ENCODE peak calls at places on chromosomes 12 and 14, in nine cellular contexts. One of them, this sample, is unnamed.

GRCh38 chr14:72495668-72496067 is 398.2 kb downstream of the DPF3 start:
- DNase-seq in SK-N-SH: no peak
- DNase-seq in CD8-positive, alpha-beta memory T cell: no peak
- DNase-seq in CD4-positive, CD25-positive, alpha-beta regulatory T cell: no peak
- DNase-seq in psoas muscle: no peak
- DNase-seq in effector memory CD4-positive, alpha-beta T cell: no peak
- DNase-seq in ovary: no peak
- DNase-seq in aorta: no peak
- DNase-seq in tibial artery: peak; percentile 59
- DNase-seq in this sample: no peak

GRCh38 chr12:75750950-75751349 is 239.5 kb upstream of the KRR1 start:
- DNase-seq in SK-N-SH: no peak
- DNase-seq in CD8-positive, alpha-beta memory T cell: no peak
- DNase-seq in CD4-positive, CD25-positive, alpha-beta regulatory T cell: no peak
- DNase-seq in psoas muscle: no peak
- DNase-seq in effector memory CD4-positive, alpha-beta T cell: no peak
- DNase-seq in ovary: no peak
- DNase-seq in aorta: no peak
- DNase-seq in tibial artery: no peak
- DNase-seq in this sample: no peak

GRCh38 chr12:92468358-92469020 is 234.3 kb upstream of the PLEKHG7 start:
- DNase-seq in SK-N-SH: no peak
- DNase-seq in CD8-positive, alpha-beta memory T cell: no peak
- DNase-seq in CD4-positive, CD25-positive, alpha-beta regulatory T cell: no peak
- DNase-seq in psoas muscle: no peak
- DNase-seq in effector memory CD4-positive, alpha-beta T cell: no peak
- DNase-seq in ovary: no peak
- DNase-seq in aorta: no peak
- DNase-seq in tibial artery: no peak
- DNase-seq in this sample: no peak

GRCh38 chr12:66648336-66648735 is 30.5 kb downstream of the GRIP1 start:
- DNase-seq in SK-N-SH: no peak
- DNase-seq in CD8-positive, alpha-beta memory T cell: no peak
- DNase-seq in CD4-positive, CD25-positive, alpha-beta regulatory T cell: no peak
- DNase-seq in psoas muscle: no peak
- DNase-seq in effector memory CD4-positive, alpha-beta T cell: no peak
- DNase-seq in ovary: no peak
- DNase-seq in aorta: no peak
- DNase-seq in tibial artery: no peak
- DNase-seq in this sample: no peak

GRCh38 chr12:89995870-89996269 is 287.2 kb upstream of the ATP2B1 start:
- DNase-seq in SK-N-SH: no peak
- DNase-seq in CD8-positive, alpha-beta memory T cell: no peak
- DNase-seq in CD4-positive, CD25-positive, alpha-beta regulatory T cell: no peak
- DNase-seq in psoas muscle: no peak
- DNase-seq in effector memory CD4-positive, alpha-beta T cell: no peak
- DNase-seq in ovary: no peak
- DNase-seq in aorta: no peak
- DNase-seq in tibial artery: no peak
- DNase-seq in this sample: no peak

GRCh38 chr14:104288272-104288671 is 149.9 kb downstream of the KIF26A start:
- DNase-seq in SK-N-SH: peak; percentile 2
- DNase-seq in CD8-positive, alpha-beta memory T cell: no peak
- DNase-seq in CD4-positive, CD25-positive, alpha-beta regulatory T cell: no peak
- DNase-seq in psoas muscle: peak; percentile 22
- DNase-seq in effector memory CD4-positive, alpha-beta T cell: no peak
- DNase-seq in ovary: peak; percentile 10
- DNase-seq in aorta: peak; percentile 42
- DNase-seq in tibial artery: peak; percentile 13
- DNase-seq in this sample: peak; percentile 6

GRCh38 chr12:93403988-93404803 is 26.5 kb downstream of the NUDT4 start:
- DNase-seq in SK-N-SH: no peak
- DNase-seq in CD8-positive, alpha-beta memory T cell: no peak
- DNase-seq in CD4-positive, CD25-positive, alpha-beta regulatory T cell: no peak
- DNase-seq in psoas muscle: no peak
- DNase-seq in effector memory CD4-positive, alpha-beta T cell: no peak
- DNase-seq in ovary: no peak
- DNase-seq in aorta: no peak
- DNase-seq in tibial artery: no peak
- DNase-seq in this sample: no peak

GRCh38 chr14:66944872-66945271 is 244.4 kb upstream of the GARIN2 start:
- DNase-seq in SK-N-SH: no peak
- DNase-seq in CD8-positive, alpha-beta memory T cell: no peak
- DNase-seq in CD4-positive, CD25-positive, alpha-beta regulatory T cell: peak; percentile 14
- DNase-seq in psoas muscle: no peak
- DNase-seq in effector memory CD4-positive, alpha-beta T cell: no peak
- DNase-seq in ovary: no peak
- DNase-seq in aorta: no peak
- DNase-seq in tibial artery: no peak
- DNase-seq in this sample: no peak

GRCh38 chr12:52015393-52016081 is 8.8 kb downstream of the TAMALIN start:
- DNase-seq in SK-N-SH: no peak
- DNase-seq in CD8-positive, alpha-beta memory T cell: no peak
- DNase-seq in CD4-positive, CD25-positive, alpha-beta regulatory T cell: no peak
- DNase-seq in psoas muscle: peak; percentile 48
- DNase-seq in effector memory CD4-positive, alpha-beta T cell: no peak
- DNase-seq in ovary: no peak
- DNase-seq in aorta: no peak
- DNase-seq in tibial artery: no peak
- DNase-seq in this sample: no peak

GRCh38 chr14:64729386-64730060 is 25.3 kb downstream of the PLEKHG3 start:
- DNase-seq in SK-N-SH: no peak
- DNase-seq in CD8-positive, alpha-beta memory T cell: no peak
- DNase-seq in CD4-positive, CD25-positive, alpha-beta regulatory T cell: no peak
- DNase-seq in psoas muscle: peak; percentile 75
- DNase-seq in effector memory CD4-positive, alpha-beta T cell: no peak
- DNase-seq in ovary: no peak
- DNase-seq in aorta: peak; percentile 63
- DNase-seq in tibial artery: peak; percentile 58
- DNase-seq in this sample: peak; percentile 16

GRCh38 chr12:52086366-52086765 is 6.9 kb downstream of the SMIM41 start:
- DNase-seq in SK-N-SH: peak; percentile 7
- DNase-seq in CD8-positive, alpha-beta memory T cell: no peak
- DNase-seq in CD4-positive, CD25-positive, alpha-beta regulatory T cell: no peak
- DNase-seq in psoas muscle: no peak
- DNase-seq in effector memory CD4-positive, alpha-beta T cell: no peak
- DNase-seq in ovary: no peak
- DNase-seq in aorta: peak; percentile 59
- DNase-seq in tibial artery: no peak
- DNase-seq in this sample: no peak

GRCh38 chr12:7079826-7080125 is 12.5 kb downstream of the C1R start:
- DNase-seq in SK-N-SH: no peak
- DNase-seq in CD8-positive, alpha-beta memory T cell: no peak
- DNase-seq in CD4-positive, CD25-positive, alpha-beta regulatory T cell: no peak
- DNase-seq in psoas muscle: no peak
- DNase-seq in effector memory CD4-positive, alpha-beta T cell: no peak
- DNase-seq in ovary: no peak
- DNase-seq in aorta: no peak
- DNase-seq in tibial artery: no peak
- DNase-seq in this sample: no peak

GRCh38 chr14:22791302-22791701 is 23.9 kb downstream of the SLC7A7 start:
- DNase-seq in SK-N-SH: no peak
- DNase-seq in CD8-positive, alpha-beta memory T cell: no peak
- DNase-seq in CD4-positive, CD25-positive, alpha-beta regulatory T cell: no peak
- DNase-seq in psoas muscle: no peak
- DNase-seq in effector memory CD4-positive, alpha-beta T cell: no peak
- DNase-seq in ovary: no peak
- DNase-seq in aorta: no peak
- DNase-seq in tibial artery: no peak
- DNase-seq in this sample: no peak

GRCh38 chr12:116635487-116635886 is 76.3 kb downstream of the MAP1LC3B2 start:
- DNase-seq in SK-N-SH: no peak
- DNase-seq in CD8-positive, alpha-beta memory T cell: no peak
- DNase-seq in CD4-positive, CD25-positive, alpha-beta regulatory T cell: no peak
- DNase-seq in psoas muscle: no peak
- DNase-seq in effector memory CD4-positive, alpha-beta T cell: no peak
- DNase-seq in ovary: no peak
- DNase-seq in aorta: no peak
- DNase-seq in tibial artery: no peak
- DNase-seq in this sample: no peak

GRCh38 chr12:74365178-74365964 is 172.3 kb upstream of the ATXN7L3B start:
- DNase-seq in SK-N-SH: peak; percentile 26
- DNase-seq in CD8-positive, alpha-beta memory T cell: no peak
- DNase-seq in CD4-positive, CD25-positive, alpha-beta regulatory T cell: no peak
- DNase-seq in psoas muscle: no peak
- DNase-seq in effector memory CD4-positive, alpha-beta T cell: no peak
- DNase-seq in ovary: peak; percentile 22
- DNase-seq in aorta: no peak
- DNase-seq in tibial artery: no peak
- DNase-seq in this sample: no peak

GRCh38 chr12:12562016-12562483 is 613 bp downstream of the DUSP16 start:
- DNase-seq in SK-N-SH: no peak
- DNase-seq in CD8-positive, alpha-beta memory T cell: peak; percentile 30
- DNase-seq in CD4-positive, CD25-positive, alpha-beta regulatory T cell: no peak
- DNase-seq in psoas muscle: peak; percentile 60
- DNase-seq in effector memory CD4-positive, alpha-beta T cell: no peak
- DNase-seq in ovary: peak; percentile 70
- DNase-seq in aorta: peak; percentile 77
- DNase-seq in tibial artery: no peak
- DNase-seq in this sample: peak; percentile 63

GRCh38 chr14:52987514-52987913 is 36.7 kb upstream of the FERMT2 start:
- DNase-seq in SK-N-SH: peak; percentile 27
- DNase-seq in CD8-positive, alpha-beta memory T cell: no peak
- DNase-seq in CD4-positive, CD25-positive, alpha-beta regulatory T cell: no peak
- DNase-seq in psoas muscle: no peak
- DNase-seq in effector memory CD4-positive, alpha-beta T cell: no peak
- DNase-seq in ovary: no peak
- DNase-seq in aorta: no peak
- DNase-seq in tibial artery: no peak
- DNase-seq in this sample: no peak

GRCh38 chr12:128637616-128638606 is 185.8 kb downstream of the SLC15A4 start:
- DNase-seq in SK-N-SH: no peak
- DNase-seq in CD8-positive, alpha-beta memory T cell: no peak
- DNase-seq in CD4-positive, CD25-positive, alpha-beta regulatory T cell: no peak
- DNase-seq in psoas muscle: no peak
- DNase-seq in effector memory CD4-positive, alpha-beta T cell: no peak
- DNase-seq in ovary: no peak
- DNase-seq in aorta: no peak
- DNase-seq in tibial artery: no peak
- DNase-seq in this sample: no peak
- H3K36me3 ChIP-seq in SK-N-SH: no peaks in the 10 kb centered on the region
- H3K36me3 ChIP-seq in CD8-positive, alpha-beta memory T cell: no peaks in the 10 kb centered on the region
- H3K36me3 ChIP-seq in CD4-positive, CD25-positive, alpha-beta regulatory T cell: no peaks in the 10 kb centered on the region
- H3K36me3 ChIP-seq in psoas muscle: no peaks in the 10 kb centered on the region
- H3K36me3 ChIP-seq in effector memory CD4-positive, alpha-beta T cell: no peaks in the 10 kb centered on the region
- H3K36me3 ChIP-seq in ovary: no peaks in the 10 kb centered on the region
- H3K36me3 ChIP-seq in aorta: no peaks in the 10 kb centered on the region
- H3K36me3 ChIP-seq in tibial artery: no peaks in the 10 kb centered on the region
- H3K36me3 ChIP-seq in this sample: no peaks in the 10 kb centered on the region

GRCh38 chr14:102235275-102235897 is 69.6 kb downstream of the MOK start:
- DNase-seq in SK-N-SH: peak; percentile 87
- DNase-seq in CD8-positive, alpha-beta memory T cell: peak; percentile 61
- DNase-seq in CD4-positive, CD25-positive, alpha-beta regulatory T cell: peak; percentile 63
- DNase-seq in psoas muscle: peak; percentile 86
- DNase-seq in effector memory CD4-positive, alpha-beta T cell: peak; percentile 39
- DNase-seq in ovary: peak; percentile 85
- DNase-seq in aorta: peak; percentile 94
- DNase-seq in tibial artery: peak; percentile 81
- DNase-seq in this sample: peak; percentile 86
- H3K27ac ChIP-seq in SK-N-SH: no peak overlapping the region
- H3K27ac ChIP-seq in CD8-positive, alpha-beta memory T cell: no peak overlapping the region
- H3K27ac ChIP-seq in CD4-positive, CD25-positive, alpha-beta regulatory T cell: no peak overlapping the region
- H3K27ac ChIP-seq in psoas muscle: no peak overlapping the region
- H3K27ac ChIP-seq in effector memory CD4-positive, alpha-beta T cell: no peak overlapping the region
- H3K27ac ChIP-seq in ovary: no peak overlapping the region
- H3K27ac ChIP-seq in aorta: no peak overlapping the region
- H3K27ac ChIP-seq in tibial artery: no peak overlapping the region
- H3K27ac ChIP-seq in this sample: no peak overlapping the region

DNA sequence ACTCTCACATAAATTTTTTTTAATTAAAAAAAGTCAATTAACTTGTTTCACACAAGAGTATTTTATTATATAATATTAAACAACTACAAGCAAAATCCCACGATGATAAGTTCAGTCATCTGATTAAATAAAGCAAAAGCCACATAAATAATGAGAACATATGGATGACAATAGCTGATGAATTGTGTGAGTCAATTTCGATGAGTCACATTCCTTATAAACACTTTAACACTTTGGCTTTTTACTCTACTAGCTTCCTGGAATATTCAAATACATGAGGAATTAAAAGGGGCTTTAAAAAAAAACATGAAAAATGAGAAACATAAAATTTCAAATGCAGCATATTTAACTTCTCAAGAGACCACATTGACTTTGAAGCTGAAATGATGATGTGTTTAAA is 95.3 kb downstream of the BCAT1 start:
- DNase-seq in SK-N-SH: no peak
- DNase-seq in CD8-positive, alpha-beta memory T cell: no peak
- DNase-seq in CD4-positive, CD25-positive, alpha-beta regulatory T cell: no peak
- DNase-seq in psoas muscle: no peak
- DNase-seq in effector memory CD4-positive, alpha-beta T cell: no peak
- DNase-seq in ovary: no peak
- DNase-seq in aorta: no peak
- DNase-seq in tibial artery: no peak
- DNase-seq in this sample: no peak
- H3K36me3 ChIP-seq in SK-N-SH: peaks cover 42% of the 10 kb centered on the region
- H3K36me3 ChIP-seq in CD8-positive, alpha-beta memory T cell: no peaks in the 10 kb centered on the region
- H3K36me3 ChIP-seq in CD4-positive, CD25-positive, alpha-beta regulatory T cell: no peaks in the 10 kb centered on the region
- H3K36me3 ChIP-seq in psoas muscle: no peaks in the 10 kb centered on the region
- H3K36me3 ChIP-seq in effector memory CD4-positive, alpha-beta T cell: no peaks in the 10 kb centered on the region
- H3K36me3 ChIP-seq in ovary: no peaks in the 10 kb centered on the region
- H3K36me3 ChIP-seq in aorta: no peaks in the 10 kb centered on the region
- H3K36me3 ChIP-seq in tibial artery: no peaks in the 10 kb centered on the region
- H3K36me3 ChIP-seq in this sample: no peaks in the 10 kb centered on the region

GRCh38 chr12:16608346-16608745 is 2.4 kb upstream of the LMO3 start:
- DNase-seq in SK-N-SH: no peak
- DNase-seq in CD8-positive, alpha-beta memory T cell: no peak
- DNase-seq in CD4-positive, CD25-positive, alpha-beta regulatory T cell: no peak
- DNase-seq in psoas muscle: no peak
- DNase-seq in effector memory CD4-positive, alpha-beta T cell: no peak
- DNase-seq in ovary: no peak
- DNase-seq in aorta: no peak
- DNase-seq in tibial artery: no peak
- DNase-seq in this sample: no peak
- H3K27ac ChIP-seq in SK-N-SH: no peak overlapping the region
- H3K27ac ChIP-seq in CD8-positive, alpha-beta memory T cell: no peak overlapping the region
- H3K27ac ChIP-seq in CD4-positive, CD25-positive, alpha-beta regulatory T cell: no peak overlapping the region
- H3K27ac ChIP-seq in psoas muscle: no peak overlapping the region
- H3K27ac ChIP-seq in effector memory CD4-positive, alpha-beta T cell: no peak overlapping the region
- H3K27ac ChIP-seq in ovary: no peak overlapping the region
- H3K27ac ChIP-seq in aorta: no peak overlapping the region
- H3K27ac ChIP-seq in tibial artery: peak overlapping the region; percentile 65
- H3K27ac ChIP-seq in this sample: no peak overlapping the region

GRCh38 chr12:108806921-108807320 is 50.5 kb downstream of the SSH1 start:
- DNase-seq in SK-N-SH: no peak
- DNase-seq in CD8-positive, alpha-beta memory T cell: no peak
- DNase-seq in CD4-positive, CD25-positive, alpha-beta regulatory T cell: no peak
- DNase-seq in psoas muscle: no peak
- DNase-seq in effector memory CD4-positive, alpha-beta T cell: no peak
- DNase-seq in ovary: no peak
- DNase-seq in aorta: no peak
- DNase-seq in tibial artery: no peak
- DNase-seq in this sample: no peak
- H3K36me3 ChIP-seq in SK-N-SH: peaks cover 58% of the 10 kb centered on the region
- H3K36me3 ChIP-seq in CD8-positive, alpha-beta memory T cell: peaks cover 16% of the 10 kb centered on the region
- H3K36me3 ChIP-seq in CD4-positive, CD25-positive, alpha-beta regulatory T cell: peaks cover 46% of the 10 kb centered on the region
- H3K36me3 ChIP-seq in psoas muscle: peaks cover 81% of the 10 kb centered on the region
- H3K36me3 ChIP-seq in effector memory CD4-positive, alpha-beta T cell: peaks cover 36% of the 10 kb centered on the region
- H3K36me3 ChIP-seq in ovary: no peaks in the 10 kb centered on the region
- H3K36me3 ChIP-seq in aorta: peaks cover 17% of the 10 kb centered on the region
- H3K36me3 ChIP-seq in tibial artery: peaks cover 30% of the 10 kb centered on the region
- H3K36me3 ChIP-seq in this sample: peaks cover 30% of the 10 kb centered on the region

This sample was measured in right lobe of liver.